ENCODE peak calls at places on chromosomes 7 and 10, in four cellular contexts. A is GM23338, E is GM12891, Z is K562. D is an unnamed sample.

GRCh38 chr7:131300572-131301466 is 26.9 kb upstream of the MKLN1 start:
- DNase-seq in Z (no peak), A (peak; percentile 63), E (no peak), D (no peak)

GRCh38 chr10:60238408-60239100 is 151.1 kb downstream of the ANK3 start:
- DNase-seq in A (peak; percentile 74), E (peak; percentile 9), Z (no peak), D (peak; percentile 23)

GRCh38 chr10:72274730-72275350 is 1.1 kb downstream of the DDIT4 start:
- DNase-seq in Z (peak; percentile 66), A (peak; percentile 77), E (peak; percentile 56), D (no peak)

GRCh38 chr10:94183666-94184264 is 179.0 kb downstream of the NOC3L start:
- DNase-seq in Z (no peak), E (no peak), A (no peak), D (no peak)

GRCh38 chr7:120273476-120273975 is 551 bp downstream of the KCND2 start:
- DNase-seq in Z (no peak), E (peak; percentile 52), A (peak; percentile 85), D (peak; percentile 15)

GRCh38 chr10:129740532-129741279 is 223.4 kb downstream of the EBF3 start:
- DNase-seq in Z (no peak), E (no peak), A (no peak), D (no peak)

GRCh38 chr7:48617988-48618387 is 306.4 kb upstream of the CDC14C start:
- DNase-seq in E (no peak), Z (no peak), A (peak; percentile 2), D (no peak)

GRCh38 chr10:20254078-20254477 is 437.8 kb downstream of the PLXDC2 start:
- DNase-seq in Z (no peak), E (no peak), A (no peak), D (no peak)

GRCh38 chr10:88226891-88227290 is 356.2 kb downstream of the RNLS start:
- DNase-seq in A (no peak), Z (no peak), E (no peak), D (no peak)

GRCh38 chr7:36473454-36474282 is 84.0 kb downstream of the ANLN start:
- DNase-seq in Z (peak; percentile 51), E (no peak), A (peak; percentile 80), D (no peak)

GRCh38 chr7:155214328-155214986 is 83.2 kb upstream of the INSIG1 start:
- DNase-seq in A (no peak), Z (no peak), E (no peak), D (no peak)

GRCh38 chr7:36602975-36603887 is 121.1 kb downstream of the AOAH start:
- DNase-seq in Z (no peak), E (no peak), A (no peak), D (no peak)

GRCh38 chr7:98488167-98488566 is 87.3 kb upstream of the BAIAP2L1 start:
- DNase-seq in A (no peak), E (no peak), Z (no peak), D (no peak)

GRCh38 chr7:18320971-18321567 is 174.5 kb upstream of the HDAC9 start:
- DNase-seq in E (peak; percentile 5), Z (peak; percentile 37), A (peak; percentile 78), D (no peak)

GRCh38 chr10:35641430-35642015 is 573 bp downstream of the FZD8 start:
- DNase-seq in Z (no peak), E (peak; percentile 32), A (peak; percentile 54), D (no peak)

GRCh38 chr10:13779748-13780147 is 193.0 kb downstream of the PRPF18 start:
- DNase-seq in E (no peak), A (no peak), Z (no peak), D (no peak)

GRCh38 chr10:24556746-24557742 is 166.6 kb downstream of the ARHGAP21 start:
- DNase-seq in A (peak; percentile 76), E (peak; percentile 29), Z (peak; percentile 47), D (no peak)

GRCh38 chr10:29958440-29958839 is 100.9 kb downstream of the JCAD start:
- DNase-seq in A (no peak), E (no peak), Z (no peak), D (no peak)

GRCh38 chr10:29957887-29958330 is 101.5 kb downstream of the JCAD start:
- DNase-seq in A (no peak), Z (no peak), E (no peak), D (no peak)

GRCh38 chr10:29951441-29951931 is 107.9 kb downstream of the JCAD start:
- DNase-seq in Z (no peak), E (no peak), A (no peak), D (no peak)

GRCh38 chr10:29956335-29956924 is 103.0 kb downstream of the JCAD start:
- DNase-seq in A (no peak), Z (no peak), E (no peak), D (no peak)

GRCh38 chr10:29955308-29955935 is 104.0 kb downstream of the JCAD start:
- DNase-seq in A (peak; percentile 30), Z (no peak), E (no peak), D (no peak)
- TF ChIP-seq POLR2AphosphoS5 in A (no peak), Z (no peak), E (no peak), D (no peak)

DNA sequence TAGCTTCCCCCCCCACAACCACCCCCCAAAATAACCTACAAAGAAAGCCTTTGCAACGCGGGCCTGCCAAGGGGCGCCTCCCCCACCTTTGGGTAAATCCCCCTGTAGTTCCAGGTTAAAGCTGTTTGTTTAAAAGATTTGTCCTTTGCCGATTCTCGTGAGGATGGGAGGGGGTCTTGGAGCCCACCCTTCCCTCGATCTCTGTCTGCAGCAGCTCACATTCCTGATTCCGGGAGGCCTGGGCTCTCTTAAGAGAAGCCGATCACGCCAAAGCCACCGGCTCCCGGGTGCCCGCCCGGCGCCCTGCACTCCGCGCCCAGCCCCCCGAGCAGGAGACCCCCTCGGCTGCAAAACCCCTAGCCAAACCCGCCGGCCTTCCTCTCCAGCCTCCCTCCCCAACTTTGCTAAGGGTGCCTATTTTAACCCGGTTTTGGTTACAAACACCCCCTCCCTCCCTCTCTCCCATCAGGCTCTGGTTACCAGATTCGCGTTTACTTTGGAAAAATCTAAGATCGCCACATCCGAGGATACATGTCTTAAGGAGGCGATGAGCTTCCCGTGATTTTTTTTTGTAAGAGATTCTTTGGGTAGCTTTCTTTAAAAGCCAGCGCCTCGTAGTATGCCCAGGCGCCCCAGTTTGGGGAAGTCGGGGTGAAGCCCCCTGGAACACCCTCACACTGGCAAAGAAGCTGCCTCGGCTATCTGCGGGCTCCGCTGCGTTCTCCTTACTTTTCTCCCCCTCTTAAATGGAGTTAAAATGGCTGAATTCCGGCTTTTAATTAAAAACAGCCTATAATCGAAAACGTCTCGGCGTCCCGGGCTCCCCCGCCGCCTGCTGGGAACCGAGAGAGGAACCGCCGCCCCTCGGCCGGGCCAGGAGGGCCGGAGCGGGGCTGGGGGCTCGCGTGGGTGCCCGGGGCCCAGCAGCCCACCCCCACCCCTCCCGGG is 1.0 kb downstream of the TNRC18 start:
- DNase-seq in Z (peak; percentile 9), E (no peak), A (peak; percentile 66), D (no peak)
- TF ChIP-seq POLR2AphosphoS5 in Z (no peak), E (no peak), A (no peak), D (no peak)

GRCh38 chr7:2403014-2403717 is at the start of gene CHST12:
- DNase-seq in E (peak; percentile 94), A (peak; percentile 95), Z (peak; percentile 99), D (peak; percentile 65)
- TF ChIP-seq POLR2AphosphoS5 in E (no peak), A (peak; percentile 72), Z (no peak), D (peak; percentile 75)

DNA sequence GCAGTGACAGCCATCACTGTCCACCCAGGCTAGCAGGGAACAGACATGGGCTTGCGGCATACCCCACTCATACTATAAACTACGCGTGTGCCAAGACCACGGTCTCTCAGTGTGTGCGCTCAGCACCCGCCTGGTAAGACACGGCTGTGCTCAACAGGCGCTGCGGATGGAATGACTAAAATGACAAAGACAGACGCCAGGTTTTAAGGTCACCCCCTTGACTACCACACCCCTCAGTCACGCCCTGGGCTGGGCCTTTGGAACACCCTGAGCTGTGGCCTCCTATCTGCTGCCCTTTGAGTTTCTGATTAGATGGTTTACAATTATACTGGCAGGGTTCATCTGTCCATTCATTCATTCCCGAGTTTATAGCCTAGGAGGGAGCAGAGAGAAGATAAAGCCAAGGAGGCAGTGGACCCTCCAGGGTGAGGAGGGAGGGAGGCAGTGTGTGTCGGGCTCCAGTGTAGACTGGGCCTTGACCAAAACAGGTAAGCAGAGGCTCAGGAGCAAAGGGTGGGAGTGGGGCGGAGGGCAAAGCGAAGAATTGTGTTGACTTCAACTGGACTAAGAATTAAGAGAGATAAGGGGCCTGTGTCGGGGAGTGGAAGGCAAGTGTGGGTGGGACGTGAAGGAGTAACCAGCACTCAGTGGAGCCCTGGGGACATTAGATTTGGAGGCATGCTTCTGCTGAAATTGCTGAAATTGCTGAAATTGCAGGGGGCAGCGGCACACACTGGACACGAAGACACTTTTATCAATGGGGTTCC is 35.0 kb downstream of the TNS3 start:
- DNase-seq in A (no peak), E (no peak), Z (no peak), D (no peak)
- TF ChIP-seq POLR2AphosphoS5 in A (no peak), E (no peak), Z (no peak), D (no peak)

GRCh38 chr7:106012935-106013439 is 49.9 kb downstream of the CDHR3 start:
- DNase-seq in E (no peak), A (no peak), Z (no peak), D (no peak)
- TF ChIP-seq POLR2AphosphoS5 in E (no peak), A (no peak), Z (no peak), D (no peak)

GRCh38 chr10:51619365-51619764 is 80.0 kb downstream of the CSTF2T start:
- DNase-seq in E (no peak), A (peak; percentile 28), Z (no peak), D (no peak)

GRCh38 chr10:51620131-51620530 is 79.3 kb downstream of the CSTF2T start:
- DNase-seq in Z (no peak), E (no peak), A (no peak), D (no peak)

GRCh38 chr10:51617576-51618298 is 81.7 kb downstream of the CSTF2T start:
- DNase-seq in Z (no peak), E (no peak), A (no peak), D (no peak)

DNA sequence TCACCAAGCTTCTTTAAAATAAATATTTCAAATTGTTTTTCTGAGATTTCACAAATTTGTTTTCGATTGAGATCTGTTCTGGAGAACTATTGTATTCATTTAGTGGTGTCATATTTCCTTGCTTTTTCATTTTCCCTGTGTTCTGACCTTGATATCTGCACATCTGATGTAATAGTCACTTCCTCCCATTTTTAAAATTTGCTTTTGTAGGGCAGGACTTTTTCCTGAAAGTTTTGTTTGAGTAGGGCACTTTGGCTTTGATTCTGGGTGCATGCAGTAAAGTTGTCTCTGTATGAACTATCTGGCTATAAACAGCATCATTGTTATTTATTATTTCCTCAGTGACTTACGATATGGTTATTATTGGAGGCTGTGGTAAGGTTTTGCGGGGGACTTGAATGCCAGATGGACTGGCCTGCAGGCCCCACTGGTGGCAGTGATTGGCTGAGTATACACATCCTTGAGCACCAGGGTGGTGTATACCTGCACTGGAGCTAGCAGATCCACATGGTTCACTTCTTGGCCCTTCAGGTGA is 83.6 kb downstream of the CSTF2T start:
- DNase-seq in A (no peak), Z (no peak), E (no peak), D (no peak)
- TF ChIP-seq POLR2AphosphoS5 in A (no peak), Z (no peak), E (no peak), D (no peak)

D was measured in GM12878.